ENCODE peak calls at places on chromosomes 16 and 17, in eight cellular contexts. U, C, M, Z, W, S, K and F are unnamed samples.

GRCh38 chr17:45812102-45812501 is 28.0 kb downstream of the CRHR1 start:
- DNase-seq in U (no peak), C (peak; percentile 17), K (no peak), S (no peak), Z (no peak), W (no peak), M (no peak), F (peak; percentile 32)

GRCh38 chr17:51372345-51373004 is 112.1 kb downstream of the UTP18 start:
- DNase-seq in S (no peak), W (no peak), M (peak; percentile 16), U (peak; percentile 84), Z (peak; percentile 23), K (peak; percentile 30), C (no peak), F (peak; percentile 98)

GRCh38 chr16:782263-782662 is 5.9 kb downstream of the RPUSD1 start:
- DNase-seq in W (no peak), S (no peak), K (no peak), Z (no peak), U (no peak), M (no peak), C (no peak), F (no peak)

GRCh38 chr16:79509221-79509631 is 91.3 kb downstream of the MAF start:
- DNase-seq in C (no peak), M (no peak), K (no peak), Z (no peak), S (peak; percentile 10), W (no peak), U (no peak), F (no peak)

GRCh38 chr17:36673068-36673467 is 71.7 kb downstream of the MRM1 start:
- DNase-seq in S (no peak), Z (no peak), C (no peak), K (no peak), W (no peak), U (no peak), M (no peak), F (peak; percentile 11)

GRCh38 chr17:18324140-18325049 is 9.3 kb downstream of the SMCR8 start:
- DNase-seq in U (no peak), C (no peak), M (no peak), W (no peak), K (no peak), S (no peak), Z (no peak), F (no peak)

GRCh38 chr16:5060073-5060641 is 5.6 kb downstream of the C16orf89 start:
- DNase-seq in W (no peak), C (no peak), S (no peak), M (no peak), U (no peak), K (no peak), Z (no peak), F (no peak)

GRCh38 chr17:43695968-43696865 is 34.5 kb upstream of the MEOX1 start:
- DNase-seq in S (peak; percentile 32), W (no peak), U (no peak), C (no peak), M (no peak), K (no peak), Z (no peak), F (no peak)

GRCh38 chr17:42653179-42654124 is 5.6 kb upstream of the TUBG2 start:
- DNase-seq in M (no peak), C (no peak), S (no peak), U (no peak), K (no peak), Z (no peak), W (no peak), F (peak; percentile 43)

GRCh38 chr16:85947511-85948509 is 48.8 kb downstream of the IRF8 start:
- DNase-seq in C (no peak), W (no peak), S (no peak), Z (peak; percentile 35), U (no peak), K (no peak), M (no peak), F (no peak)

GRCh38 chr16:55711959-55712876 is 56.4 kb downstream of the SLC6A2 start:
- DNase-seq in U (peak; percentile 24), M (peak; percentile 79), Z (peak; percentile 71), S (no peak), W (peak; percentile 4), C (peak; percentile 46), K (peak; percentile 4), F (peak; percentile 69)

GRCh38 chr16:637081-638018 is 1.2 kb upstream of the METTL26 start:
- DNase-seq in U (no peak), K (no peak), W (peak; percentile 68), M (peak; percentile 80), C (peak; percentile 84), S (peak; percentile 60), Z (peak; percentile 92), F (peak; percentile 84)

GRCh38 chr16:85974428-85975375 is 75.7 kb downstream of the IRF8 start:
- DNase-seq in Z (no peak), C (no peak), M (no peak), K (no peak), W (no peak), U (no peak), S (no peak), F (no peak)

GRCh38 chr16:75764154-75764768 is 38.0 kb upstream of the CPHXL start:
- DNase-seq in C (peak; percentile 47), K (peak; percentile 53), Z (peak; percentile 74), M (peak; percentile 47), W (peak; percentile 10), S (no peak), U (peak; percentile 50), F (peak; percentile 78)

GRCh38 chr17:7720125-7720524 is 2.6 kb downstream of the DNAH2 start:
- DNase-seq in W (no peak), K (no peak), C (no peak), Z (no peak), U (no peak), S (no peak), M (no peak), F (no peak)